ENCODE peak calls at places on chromosome 20, in six cellular contexts. G, D, E, F, O and L are unnamed samples.

GRCh38 chr20:33697129-33697528 is 10.9 kb upstream of the E2F1 start:
- DNase-seq in G (no peak), D (peak), E (no peak), F (no peak), O (no peak), L (no peak)

GRCh38 chr20:62336329-62336728 is 30.8 kb downstream of the LAMA5 start:
- DNase-seq in G (no peak), D (no peak), E (peak), F (no peak), O (no peak), L (no peak)

GRCh38 chr20:14921546-14921945 is 584.1 kb upstream of the FLRT3 start:
- DNase-seq in G (no peak), D (peak), E (no peak), F (no peak), O (peak), L (no peak)

GRCh38 chr20:5735845-5736530 is 14.2 kb upstream of the SHLD1 start:
- DNase-seq in G (no peak), D (peak), E (no peak), F (no peak), O (no peak), L (no peak)

GRCh38 chr20:62120990-62121775 is 1.1 kb upstream of the LSM14B start:
- DNase-seq in G (peak), D (peak), E (no peak), F (no peak), O (peak), L (no peak)

GRCh38 chr20:39070484-39071231 is 108.5 kb downstream of the DHX35 start:
- DNase-seq in G (no peak), D (peak), E (no peak), F (no peak), O (peak), L (no peak)

GRCh38 chr20:19785173-19785799 is 27.2 kb downstream of the RIN2 start:
- DNase-seq in G (no peak), D (peak), E (no peak), F (no peak), O (peak), L (no peak)

GRCh38 chr20:1509237-1509636 is 18.0 kb upstream of the SIRPB2 start:
- DNase-seq in G (no peak), D (peak), E (peak), F (no peak), O (no peak), L (peak)

GRCh38 chr20:35907017-35907685 is 47.2 kb downstream of the SCAND1 start:
- DNase-seq in G (peak), D (no peak), E (no peak), F (no peak), O (no peak), L (no peak)

GRCh38 chr20:1842281-1842680 is 52.9 kb upstream of the SIRPA start:
- DNase-seq in G (no peak), D (no peak), E (no peak), F (no peak), O (no peak), L (no peak)

GRCh38 chr20:37279820-37280219 is 9.6 kb upstream of the MANBAL start:
- DNase-seq in G (no peak), D (no peak), E (no peak), F (no peak), O (no peak), L (no peak)

GRCh38 chr20:24118781-24119175 is 130.2 kb upstream of the GGTLC1 start:
- DNase-seq in G (peak), D (peak), E (no peak), F (no peak), O (no peak), L (no peak)

GRCh38 chr20:20413801-20414200 is 45.9 kb downstream of the INSM1 start:
- DNase-seq in G (no peak), D (no peak), E (no peak), F (no peak), O (no peak), L (no peak)

GRCh38 chr20:6635034-6635736 is 132.3 kb upstream of the BMP2 start:
- DNase-seq in G (no peak), D (peak), E (no peak), F (no peak), O (no peak), L (no peak)

GRCh38 chr20:13788167-13788834 is 3.5 kb downstream of the NDUFAF5 start:
- DNase-seq in G (peak), D (peak), E (peak), F (peak), O (peak), L (no peak)

GRCh38 chr20:15637971-15638754 is 935.1 kb downstream of the KIF16B start:
- DNase-seq in G (peak), D (no peak), E (no peak), F (no peak), O (no peak), L (no peak)

GRCh38 chr20:20593447-20594170 is 118.8 kb downstream of the RALGAPA2 start:
- DNase-seq in G (peak), D (peak), E (peak), F (peak), O (peak), L (no peak)

GRCh38 chr20:22511943-22512910 is 72.1 kb downstream of the FOXA2 start:
- DNase-seq in G (peak), D (no peak), E (no peak), F (no peak), O (peak), L (no peak)

GRCh38 chr20:33443006-33443511 is 504 bp downstream of the SNTA1 start:
- DNase-seq in G (no peak), D (no peak), E (no peak), F (peak), O (no peak), L (no peak)

GRCh38 chr20:21571841-21572690 is 58.2 kb upstream of the NKX2-2 start:
- DNase-seq in G (no peak), D (peak), E (peak), F (peak), O (peak), L (no peak)

GRCh38 chr20:13786143-13786828 is 1.5 kb downstream of the NDUFAF5 start:
- DNase-seq in G (no peak), D (no peak), E (no peak), F (no peak), O (no peak), L (no peak)

GRCh38 chr20:17684077-17684888 is 2.2 kb upstream of the RRBP1 start:
- DNase-seq in G (no peak), D (no peak), E (no peak), F (no peak), O (no peak), L (no peak)

GRCh38 chr20:1287306-1287705 is 21.2 kb downstream of the SNPH start:
- DNase-seq in G (no peak), D (no peak), E (no peak), F (no peak), O (no peak), L (no peak)

GRCh38 chr20:25148181-25148981 is 47.1 kb upstream of the ENTPD6 start:
- DNase-seq in G (peak), D (peak), E (peak), F (no peak), O (peak), L (no peak)

GRCh38 chr20:1685304-1686052 is 27.9 kb upstream of the SIRPG start:
- DNase-seq in G (no peak), D (no peak), E (no peak), F (no peak), O (no peak), L (no peak)

GRCh38 chr20:36086767-36087166 is 67.8 kb upstream of the EPB41L1 start:
- DNase-seq in G (no peak), D (no peak), E (no peak), F (no peak), O (peak), L (no peak)

GRCh38 chr20:37516697-37517370 is 4.2 kb upstream of the NNAT start:
- DNase-seq in G (no peak), D (peak), E (no peak), F (no peak), O (no peak), L (no peak)

GRCh38 chr20:50494428-50494827 is 15.8 kb upstream of the PTPN1 start:
- DNase-seq in G (no peak), D (no peak), E (no peak), F (no peak), O (no peak), L (no peak)

GRCh38 chr20:3431109-3431508 is 23.6 kb upstream of the DNAAF9 start:
- DNase-seq in G (no peak), D (peak), E (no peak), F (no peak), O (no peak), L (no peak)

GRCh38 chr20:49119972-49120371 is 68.2 kb downstream of the STAU1 start:
- DNase-seq in G (no peak), D (no peak), E (no peak), F (no peak), O (no peak), L (no peak)

GRCh38 chr20:49118307-49118706 is 69.8 kb downstream of the STAU1 start:
- DNase-seq in G (no peak), D (no peak), E (no peak), F (no peak), O (no peak), L (no peak)

GRCh38 chr20:49110767-49111694 is 64.9 kb downstream of the CSE1L start:
- DNase-seq in G (no peak), D (no peak), E (no peak), F (no peak), O (no peak), L (no peak)

GRCh38 chr20:49112596-49113274 is 66.6 kb downstream of the CSE1L start:
- DNase-seq in G (no peak), D (peak), E (no peak), F (no peak), O (no peak), L (no peak)

GRCh38 chr20:49115565-49115964 is 69.5 kb downstream of the CSE1L start:
- DNase-seq in G (no peak), D (peak), E (no peak), F (no peak), O (no peak), L (no peak)
- TF ChIP-seq CTCF in G (no peak), D (no peak), E (no peak), F (no peak), O (no peak), L (no peak)

GRCh38 chr20:44253528-44253927 is 6.4 kb downstream of the GDAP1L1 start:
- DNase-seq in G (no peak), D (no peak), E (no peak), F (no peak), O (no peak), L (no peak)
- TF ChIP-seq CTCF in G (no peak), D (no peak), E (no peak), F (no peak), O (peak), L (no peak)

GRCh38 chr20:7710440-7710839 is 229.8 kb downstream of the HAO1 start:
- DNase-seq in G (no peak), D (no peak), E (no peak), F (peak), O (no peak), L (no peak)

GRCh38 chr20:7716286-7716972 is 223.8 kb downstream of the HAO1 start:
- DNase-seq in G (no peak), D (no peak), E (no peak), F (no peak), O (no peak), L (no peak)

GRCh38 chr20:7712661-7713060 is 227.6 kb downstream of the HAO1 start:
- DNase-seq in G (no peak), D (no peak), E (no peak), F (no peak), O (no peak), L (no peak)

GRCh38 chr20:7708782-7709181 is 231.5 kb downstream of the HAO1 start:
- DNase-seq in G (no peak), D (no peak), E (no peak), F (no peak), O (no peak), L (no peak)

DNA sequence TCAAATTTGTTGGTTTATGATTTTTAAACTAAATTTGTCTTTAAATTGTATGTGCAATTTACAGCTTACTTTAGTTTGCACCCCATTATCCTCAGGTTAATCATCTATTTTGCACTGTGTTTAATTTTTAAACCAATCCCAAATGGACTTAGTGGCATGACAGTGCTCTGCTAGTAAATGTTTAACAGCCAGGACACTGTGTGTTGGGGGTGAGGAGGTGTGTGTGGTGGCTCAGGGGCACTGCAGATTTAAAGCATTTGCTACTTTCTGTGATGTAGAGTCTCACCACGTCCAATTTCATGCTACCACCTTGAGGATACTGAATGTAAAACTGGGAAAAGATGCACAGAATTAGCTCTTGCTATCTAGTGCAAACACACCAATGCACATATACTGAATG is 225.7 kb downstream of the HAO1 start:
- DNase-seq in G (no peak), D (no peak), E (no peak), F (no peak), O (no peak), L (no peak)
- TF ChIP-seq CTCF in G (no peak), D (no peak), E (no peak), F (no peak), O (no peak), L (no peak)

GRCh38 chr20:58950603-58951002 is 30.5 kb upstream of the NELFCD start:
- DNase-seq in G (no peak), D (no peak), E (no peak), F (no peak), O (no peak), L (no peak)
- TF ChIP-seq CTCF in G (no peak), D (no peak), E (no peak), F (no peak), O (peak), L (no peak)